ENCODE peak calls at places on chromosomes 16 and 17, in five cellular contexts. S is GM04503, Y is T-cell, C is myocyte, D is GM12864. Z is an unnamed sample.

GRCh38 chr17:12631076-12631475 is 34.6 kb upstream of the MYOCD start:
- DNase-seq in Y (no peak), C (no peak), S (no peak), D (no peak), Z (no peak)

GRCh38 chr16:71669926-71670536 is 44.0 kb downstream of the MARVELD3 start:
- DNase-seq in S (no peak), Y (no peak), D (no peak), C (no peak), Z (no peak)

GRCh38 chr17:21354796-21355385 is 21.3 kb upstream of the KCNJ12 start:
- DNase-seq in S (no peak), D (no peak), Y (no peak), C (no peak), Z (no peak)

GRCh38 chr17:44247346-44248219 is 20.4 kb downstream of the SLC4A1 start:
- DNase-seq in C (peak), Y (no peak), D (no peak), S (no peak), Z (no peak)

GRCh38 chr17:51128089-51128488 is 7.4 kb upstream of the SPAG9 start:
- DNase-seq in S (no peak), Y (no peak), D (no peak), C (no peak), Z (no peak)

GRCh38 chr17:31100840-31101239 is 6.1 kb downstream of the NF1 start:
- DNase-seq in D (no peak), S (no peak), C (no peak), Y (no peak), Z (no peak)

GRCh38 chr17:80959330-80960036 is 32.2 kb upstream of the CHMP6 start:
- DNase-seq in Y (no peak), S (peak), C (peak), D (no peak), Z (no peak)

GRCh38 chr17:82143333-82143732 is 45.3 kb upstream of the FASN start:
- DNase-seq in Y (no peak), D (no peak), S (no peak), C (no peak), Z (no peak)

GRCh38 chr16:19393226-19394074 is 24.2 kb upstream of the TMC5 start:
- DNase-seq in D (no peak), S (no peak), Y (no peak), C (no peak), Z (no peak)

GRCh38 chr17:73393381-73393780 is 81.6 kb upstream of the CDC42EP4 start:
- DNase-seq in S (no peak), D (no peak), Y (no peak), C (no peak), Z (no peak)

Z was measured in NCI-H2029.